ENCODE peak calls at places on chromosome 19, in five cellular contexts. One of them, this sample, is unnamed.

GRCh38 chr19:39314016-39314728 is 6.5 kb downstream of the LRFN1 start:
- ATAC-seq in activated CD8-positive, alpha-beta T cell treated with anti-CD3 and anti-CD28 coated beads for 36 hours: no peak
- ATAC-seq in IMR-90: no peak
- ATAC-seq in Right ventricle myocardium inferior: no peak
- ATAC-seq in aorta: no peak
- ATAC-seq in this sample: no peak

GRCh38 chr19:55609326-55609725 is 3.9 kb downstream of the ZNF865 start:
- ATAC-seq in activated CD8-positive, alpha-beta T cell treated with anti-CD3 and anti-CD28 coated beads for 36 hours: no peak
- ATAC-seq in IMR-90: no peak
- ATAC-seq in Right ventricle myocardium inferior: no peak
- ATAC-seq in aorta: no peak
- ATAC-seq in this sample: no peak

GRCh38 chr19:33862991-33863390 is 66.3 kb downstream of the KCTD15 start:
- ATAC-seq in activated CD8-positive, alpha-beta T cell treated with anti-CD3 and anti-CD28 coated beads for 36 hours: no peak
- ATAC-seq in IMR-90: no peak
- ATAC-seq in Right ventricle myocardium inferior: peak
- ATAC-seq in aorta: no peak
- ATAC-seq in this sample: no peak

GRCh38 chr19:887072-887471 is 5.9 kb downstream of the MED16 start:
- ATAC-seq in activated CD8-positive, alpha-beta T cell treated with anti-CD3 and anti-CD28 coated beads for 36 hours: no peak
- ATAC-seq in IMR-90: no peak
- ATAC-seq in Right ventricle myocardium inferior: no peak
- ATAC-seq in aorta: no peak
- ATAC-seq in this sample: no peak

GRCh38 chr19:49020342-49020741 is 3.5 kb upstream of the LHB start:
- ATAC-seq in activated CD8-positive, alpha-beta T cell treated with anti-CD3 and anti-CD28 coated beads for 36 hours: no peak
- ATAC-seq in IMR-90: no peak
- ATAC-seq in Right ventricle myocardium inferior: no peak
- ATAC-seq in aorta: no peak
- ATAC-seq in this sample: no peak

GRCh38 chr19:5089283-5089682 is 120.4 kb downstream of the KDM4B start:
- ATAC-seq in activated CD8-positive, alpha-beta T cell treated with anti-CD3 and anti-CD28 coated beads for 36 hours: no peak
- ATAC-seq in IMR-90: no peak
- ATAC-seq in Right ventricle myocardium inferior: no peak
- ATAC-seq in aorta: no peak
- ATAC-seq in this sample: no peak

GRCh38 chr19:10279737-10280442 is 6.9 kb upstream of the ICAM4 start:
- ATAC-seq in activated CD8-positive, alpha-beta T cell treated with anti-CD3 and anti-CD28 coated beads for 36 hours: no peak
- ATAC-seq in IMR-90: no peak
- ATAC-seq in Right ventricle myocardium inferior: no peak
- ATAC-seq in aorta: no peak
- ATAC-seq in this sample: no peak

GRCh38 chr19:7088999-7089398 is 19.5 kb downstream of the ZNF557 start:
- ATAC-seq in activated CD8-positive, alpha-beta T cell treated with anti-CD3 and anti-CD28 coated beads for 36 hours: no peak
- ATAC-seq in IMR-90: no peak
- ATAC-seq in Right ventricle myocardium inferior: no peak
- ATAC-seq in aorta: no peak
- ATAC-seq in this sample: no peak

GRCh38 chr19:1914826-1915341 is 9.7 kb downstream of the ADAT3 start:
- ATAC-seq in activated CD8-positive, alpha-beta T cell treated with anti-CD3 and anti-CD28 coated beads for 36 hours: no peak
- ATAC-seq in IMR-90: no peak
- ATAC-seq in Right ventricle myocardium inferior: no peak
- ATAC-seq in aorta: peak
- ATAC-seq in this sample: no peak

This sample was measured in gastroesophageal sphincter.